ENCODE peak calls at places on chromosomes 4 and X, in five cellular contexts. H, M, U, N and A are unnamed samples.

GRCh38 chr4:104064650-104065577 is 345.1 kb upstream of the TACR3 start:
- DNase-seq in U (peak; percentile 65), M (peak; percentile 14), H (no peak), N (peak; percentile 45), A (no peak)

GRCh38 chrX:55451125-55451524 is 802 bp upstream of the MAGEH1 start:
- DNase-seq in N (no peak), H (no peak), M (no peak), U (no peak), A (no peak)

GRCh38 chrX:135596495-135596894 is 76.0 kb downstream of the INTS6L start:
- DNase-seq in H (peak; percentile 43), N (peak; percentile 27), U (peak; percentile 26), M (peak; percentile 42), A (no peak)

GRCh38 chr4:155569960-155570515 is 96.6 kb upstream of the GUCY1A1 start:
- DNase-seq in M (no peak), U (no peak), N (no peak), H (no peak), A (no peak)

GRCh38 chrX:119189115-119189514 is 47.0 kb upstream of the PGRMC1 start:
- DNase-seq in H (no peak), N (no peak), M (no peak), U (no peak), A (no peak)

GRCh38 chrX:86946569-86946968 is 571.0 kb upstream of the KLHL4 start:
- DNase-seq in M (peak; percentile 33), H (no peak), U (no peak), N (no peak), A (no peak)

GRCh38 chrX:109475174-109475891 is 6.6 kb downstream of the GUCY2F start:
- DNase-seq in N (peak; percentile 25), U (peak; percentile 35), M (no peak), H (no peak), A (peak; percentile 60)

GRCh38 chr4:150302553-150302952 is 224.3 kb downstream of the DCLK2 start:
- DNase-seq in H (no peak), U (no peak), M (no peak), N (no peak), A (no peak)

GRCh38 chr4:13597604-13598003 is 29.9 kb downstream of the BOD1L1 start:
- DNase-seq in N (no peak), U (no peak), M (no peak), H (no peak), A (no peak)

GRCh38 chrX:52363247-52363883 is 5.5 kb upstream of the XAGE2 start:
- DNase-seq in H (no peak), N (no peak), M (no peak), U (no peak), A (no peak)

GRCh38 chr4:158667651-158668198 is 4.0 kb downstream of the C4orf46 start:
- DNase-seq in M (peak; percentile 31), H (no peak), U (no peak), N (no peak), A (no peak)

GRCh38 chr4:103197765-103198110 is 405 bp downstream of the CENPE start:
- DNase-seq in H (no peak), N (no peak), M (no peak), U (no peak), A (no peak)

GRCh38 chrX:126900937-126901336 is 81.4 kb downstream of the PRR32 start:
- DNase-seq in U (no peak), M (no peak), H (no peak), N (peak; percentile 43), A (no peak)

GRCh38 chr4:2083116-2083825 is 24.1 kb downstream of the NAT8L start:
- DNase-seq in H (no peak), M (no peak), U (no peak), N (no peak), A (no peak)

GRCh38 chr4:170805352-170805751 is 715.6 kb upstream of the AADAT start:
- DNase-seq in N (no peak), M (no peak), U (no peak), H (no peak), A (no peak)

GRCh38 chr4:76896731-76897521 is 1.0 kb downstream of the SOWAHB start:
- DNase-seq in U (peak; percentile 62), H (peak; percentile 41), N (peak; percentile 34), M (no peak), A (no peak)

GRCh38 chr4:140361099-140361498 is 12.3 kb upstream of the SCOC start:
- DNase-seq in H (no peak), M (no peak), N (no peak), U (no peak), A (no peak)

GRCh38 chr4:128451270-128451905 is 163.8 kb upstream of the PGRMC2 start:
- DNase-seq in N (no peak), M (no peak), U (no peak), H (no peak), A (no peak)

GRCh38 chrX:20664774-20665173 is 398.1 kb upstream of the RPS6KA3 start:
- DNase-seq in N (no peak), M (no peak), U (no peak), H (no peak), A (no peak)

GRCh38 chrX:142204522-142205433 is at the start of gene MAGEC2:
- DNase-seq in M (no peak), N (no peak), H (no peak), U (no peak), A (no peak)

GRCh38 chr4:11514780-11515432 is 86.2 kb upstream of the HS3ST1 start:
- DNase-seq in U (no peak), H (no peak), N (no peak), M (no peak), A (no peak)

GRCh38 chr4:74394476-74395136 is 29.7 kb downstream of the EREG start:
- DNase-seq in M (no peak), U (no peak), N (no peak), H (no peak), A (no peak)

GRCh38 chr4:52172166-52172565 is 121.1 kb downstream of the SPATA18 start:
- DNase-seq in U (no peak), M (no peak), N (no peak), H (no peak), A (no peak)

GRCh38 chr4:71553605-71554004 is 214.8 kb downstream of the SLC4A4 start:
- DNase-seq in N (no peak), U (no peak), H (no peak), M (peak; percentile 8), A (no peak)

GRCh38 chrX:10414872-10415703 is 205.3 kb downstream of the MID1 start:
- DNase-seq in M (no peak), H (no peak), U (no peak), N (no peak), A (no peak)

GRCh38 chr4:122364700-122365404 is 14.0 kb upstream of the ADAD1 start:
- DNase-seq in H (no peak), U (no peak), N (peak; percentile 17), M (no peak), A (no peak)

GRCh38 chrX:9604111-9604907 is 139.5 kb downstream of the TBL1X start:
- DNase-seq in H (no peak), U (peak; percentile 22), N (peak; percentile 66), M (no peak), A (peak; percentile 76)

GRCh38 chr4:93775551-93775950 is 53.0 kb upstream of the ATOH1 start:
- DNase-seq in H (no peak), U (no peak), M (no peak), N (no peak), A (no peak)

GRCh38 chr4:147975902-147976301 is 244.0 kb downstream of the ARHGAP10 start:
- DNase-seq in H (no peak), N (no peak), U (no peak), M (no peak), A (no peak)

GRCh38 chr4:117135634-117136354 is 50.4 kb upstream of the TRAM1L1 start:
- DNase-seq in U (no peak), N (no peak), M (no peak), H (no peak), A (no peak)

GRCh38 chr4:182978152-182978827 is 61.1 kb upstream of the DCTD start:
- DNase-seq in M (peak; percentile 20), U (no peak), N (no peak), H (no peak), A (no peak)

GRCh38 chr4:77076889-77077635 is 1.3 kb upstream of the CCNI start:
- DNase-seq in H (no peak), N (no peak), M (peak; percentile 16), U (no peak), A (no peak)

GRCh38 chrX:13898603-13899002 is 81.7 kb upstream of the GPM6B start:
- DNase-seq in U (no peak), N (no peak), M (no peak), H (no peak), A (no peak)

GRCh38 chr4:18882468-18882867 is 860.9 kb upstream of the LCORL start:
- DNase-seq in U (no peak), N (no peak), M (no peak), H (no peak), A (no peak)

GRCh38 chrX:35291013-35291412 is 348.4 kb downstream of the FAM47B start:
- DNase-seq in U (no peak), H (no peak), M (no peak), N (no peak), A (no peak)
- TF ChIP-seq CTCF in U (no peak), H (no peak), M (no peak), N (no peak), A (no peak)

GRCh38 chr4:37889849-37890500 is 909 bp upstream of the TBC1D1 start:
- DNase-seq in N (peak; percentile 67), H (no peak), M (no peak), U (no peak), A (no peak)

GRCh38 chr4:37882665-37883296 is 8.1 kb upstream of the TBC1D1 start:
- DNase-seq in M (no peak), N (no peak), U (no peak), H (no peak), A (no peak)

GRCh38 chr4:37879365-37879764 is 11.5 kb upstream of the TBC1D1 start:
- DNase-seq in M (peak; percentile 27), N (no peak), U (no peak), H (no peak), A (no peak)

GRCh38 chr4:37885496-37885895 is 5.4 kb upstream of the TBC1D1 start:
- DNase-seq in N (peak; percentile 40), H (no peak), M (no peak), U (no peak), A (no peak)

GRCh38 chr4:37884855-37885487 is 5.9 kb upstream of the TBC1D1 start:
- DNase-seq in N (peak; percentile 43), M (no peak), U (no peak), H (no peak), A (no peak)
- H3K4me1 ChIP-seq in N (no peaks in the 10 kb centered on the region), M (peaks cover 8% of the 10 kb centered on the region), U (peaks cover 14% of the 10 kb centered on the region), H (no peaks in the 10 kb centered on the region), A (peaks cover 32% of the 10 kb centered on the region)

DNA sequence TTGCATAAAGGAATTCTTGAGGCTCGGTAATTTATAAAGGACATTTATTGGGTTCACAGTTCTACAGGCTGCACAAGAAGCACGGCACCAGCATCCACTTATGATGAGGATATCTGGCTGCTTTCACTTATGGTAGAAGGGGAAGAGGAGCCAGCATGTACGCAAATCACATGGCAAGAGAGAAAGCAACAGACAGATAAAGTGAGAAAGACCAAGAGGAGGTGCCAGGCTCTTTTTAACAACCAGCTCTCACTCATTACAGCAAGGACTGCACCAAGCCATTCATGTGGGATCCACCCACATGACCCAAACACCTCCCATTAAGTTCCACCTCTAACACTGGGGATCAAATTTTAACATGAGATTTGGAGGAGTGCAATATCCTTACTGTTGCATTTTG is 1198.2 kb downstream of the ADGRL3 start:
- DNase-seq in U (no peak), N (no peak), H (no peak), M (no peak), A (no peak)
- TF ChIP-seq CTCF in U (no peak), N (no peak), H (no peak), M (no peak), A (no peak)

GRCh38 chrX:1468250-1468772 is 15.6 kb upstream of the ASMTL start:
- DNase-seq in U (no peak), H (peak; percentile 74), N (no peak), M (peak; percentile 96), A (peak; percentile 57)
- H3K4me1 ChIP-seq in U (no peaks in the 10 kb centered on the region), H (peaks cover 92% of the 10 kb centered on the region), N (no peaks in the 10 kb centered on the region), M (peaks cover 88% of the 10 kb centered on the region), A (no peaks in the 10 kb centered on the region)

GRCh38 chr4:114384629-114385028 is 214.0 kb upstream of the UGT8 start:
- DNase-seq in U (no peak), N (no peak), H (no peak), M (peak; percentile 36), A (no peak)
- TF ChIP-seq CTCF in U (peak; percentile 51), N (peak; percentile 54), H (peak; percentile 44), M (peak; percentile 83), A (peak; percentile 56)